ENCODE peak calls at places on chromosomes 16 and 17, in four cellular contexts. Q is K562, F is HCT116, H is HepG2. R is an unnamed sample.

GRCh38 chr17:32671891-32672290 is 185.1 kb downstream of the CDK5R1 start:
- DNase-seq in Q (no peak), F (no peak), H (no peak), R (no peak)

GRCh38 chr17:30160419-30161172 is 44.0 kb downstream of the NSRP1 start:
- DNase-seq in Q (no peak), F (no peak), H (no peak), R (no peak)

GRCh38 chr16:3063617-3064389 is 1.6 kb upstream of the IL32 start:
- DNase-seq in Q (no peak), F (no peak), H (no peak), R (no peak)

GRCh38 chr17:11031787-11032186 is 193.9 kb upstream of the PIRT start:
- DNase-seq in Q (peak; percentile 2), F (no peak), H (no peak), R (peak; percentile 17)

GRCh38 chr17:38752930-38753506 is 477 bp downstream of the PSMB3 start:
- DNase-seq in Q (no peak), F (no peak), H (no peak), R (no peak)

GRCh38 chr16:71460246-71460645 is 1.8 kb downstream of the ZNF23 start:
- DNase-seq in Q (no peak), F (no peak), H (no peak), R (no peak)

GRCh38 chr16:25093208-25094061 is 18.1 kb upstream of the LCMT1 start:
- DNase-seq in Q (no peak), F (no peak), H (no peak), R (no peak)

GRCh38 chr17:38656959-38657823 is 17.6 kb downstream of the EPOP start:
- DNase-seq in Q (no peak), F (no peak), H (peak; percentile 99), R (no peak)

GRCh38 chr17:743139-743538 is 8.9 kb downstream of the GEMIN4 start:
- DNase-seq in Q (no peak), F (no peak), H (no peak), R (no peak)

GRCh38 chr17:744937-745336 is 7.1 kb downstream of the GEMIN4 start:
- DNase-seq in Q (no peak), F (no peak), H (no peak), R (no peak)

GRCh38 chr17:737561-738113 is 5.2 kb downstream of the TLCD3A start:
- DNase-seq in Q (no peak), F (no peak), H (no peak), R (no peak)

GRCh38 chr17:742147-742793 is 9.8 kb downstream of the GEMIN4 start:
- DNase-seq in Q (no peak), F (no peak), H (no peak), R (no peak)

DNA sequence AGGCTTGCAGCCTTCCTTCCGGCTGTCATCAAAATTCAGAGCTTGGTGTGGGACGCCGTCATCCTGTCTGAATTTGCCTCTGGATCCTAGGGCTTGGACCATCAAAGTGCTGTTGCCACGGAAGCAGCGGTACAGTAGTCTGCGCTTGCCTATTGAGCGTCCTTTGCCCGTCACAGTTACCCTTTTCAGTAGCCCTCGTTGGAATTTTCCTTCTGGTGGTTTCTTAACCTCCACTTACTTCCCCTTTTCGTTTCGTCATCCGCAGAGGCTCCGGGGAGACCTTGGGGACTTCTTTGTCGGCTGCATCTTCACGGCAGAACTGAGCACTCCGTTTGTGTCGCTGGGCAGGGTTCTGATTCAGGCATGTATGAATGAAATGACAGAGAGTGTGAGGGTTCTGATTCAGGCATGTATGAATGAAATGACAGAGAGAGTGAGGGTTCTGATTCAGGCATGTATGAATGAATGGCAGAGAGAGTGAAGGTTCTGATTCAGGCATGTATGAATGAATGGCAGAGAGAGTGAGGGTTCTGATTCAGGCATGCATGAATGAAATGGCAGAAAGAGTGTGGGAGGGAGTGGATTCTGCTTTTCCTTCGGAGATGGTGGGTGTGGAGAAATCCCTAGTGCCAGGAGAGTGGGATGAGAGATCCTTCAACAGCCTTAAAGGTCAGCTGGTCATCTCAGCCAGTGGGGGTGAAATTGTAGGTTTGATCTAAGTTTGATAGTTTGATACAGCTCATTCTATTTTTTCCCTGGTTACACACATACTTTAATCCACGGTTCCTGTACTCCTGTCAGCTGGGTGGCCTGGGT is 8.1 kb downstream of the TLCD3A start:
- DNase-seq in Q (no peak), F (no peak), H (no peak), R (no peak)
- TF ChIP-seq FOSL1 in Q (no peak), F (no peak), H (no peak), R (no peak)

GRCh38 chr17:44351961-44352921 is 7.1 kb downstream of the GRN start:
- DNase-seq in Q (no peak), F (no peak), H (no peak), R (no peak)
- H3K4me1 ChIP-seq in Q (no peaks in the 10 kb centered on the region), F (no peaks in the 10 kb centered on the region), H (peaks cover 8% of the 10 kb centered on the region), R (peaks cover 8% of the 10 kb centered on the region)

GRCh38 chr16:82672676-82673075 is 45.9 kb downstream of the CDH13 start:
- DNase-seq in Q (no peak), F (no peak), H (no peak), R (no peak)
- TF ChIP-seq FOSL1 in Q (no peak), F (no peak), H (no peak), R (no peak)

GRCh38 chr17:34391241-34391640 is 28.2 kb upstream of the CCL1 start:
- DNase-seq in Q (no peak), F (no peak), H (no peak), R (no peak)

GRCh38 chr17:34387566-34387965 is 24.5 kb upstream of the CCL1 start:
- DNase-seq in Q (no peak), F (no peak), H (no peak), R (no peak)

GRCh38 chr17:34386925-34387550 is 24.0 kb upstream of the CCL1 start:
- DNase-seq in Q (peak; percentile 37), F (no peak), H (no peak), R (no peak)

GRCh38 chr17:34390649-34391048 is 27.6 kb upstream of the CCL1 start:
- DNase-seq in Q (no peak), F (no peak), H (no peak), R (no peak)

DNA sequence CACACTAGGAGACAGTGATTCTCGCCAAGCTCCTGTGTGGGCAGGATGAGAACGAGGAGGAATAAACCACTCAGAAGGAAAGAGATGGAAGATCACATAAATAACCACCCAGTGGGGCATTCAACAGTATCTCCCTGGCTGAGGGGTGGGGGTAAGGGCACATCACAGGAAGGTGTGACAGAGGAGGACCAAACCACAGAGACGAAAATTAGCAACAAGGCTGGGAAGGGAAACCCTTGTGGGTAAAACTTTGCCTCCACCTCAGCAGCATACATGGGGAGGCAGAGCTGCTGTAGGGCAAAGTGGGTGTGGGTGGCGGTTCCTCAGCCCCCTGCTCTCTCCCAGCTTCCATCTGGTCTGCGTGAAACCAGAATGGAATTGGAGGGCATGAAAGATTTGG is 26.3 kb upstream of the CCL1 start:
- DNase-seq in Q (no peak), F (no peak), H (no peak), R (no peak)
- H3K4me1 ChIP-seq in Q (peaks cover 24% of the 10 kb centered on the region), F (no peaks in the 10 kb centered on the region), H (no peaks in the 10 kb centered on the region), R (no peaks in the 10 kb centered on the region)

GRCh38 chr16:22763655-22764054 is 50.3 kb upstream of the HS3ST2 start:
- DNase-seq in Q (no peak), F (no peak), H (no peak), R (no peak)
- TF ChIP-seq FOSL1 in Q (no peak), F (no peak), H (no peak), R (no peak)

DNA sequence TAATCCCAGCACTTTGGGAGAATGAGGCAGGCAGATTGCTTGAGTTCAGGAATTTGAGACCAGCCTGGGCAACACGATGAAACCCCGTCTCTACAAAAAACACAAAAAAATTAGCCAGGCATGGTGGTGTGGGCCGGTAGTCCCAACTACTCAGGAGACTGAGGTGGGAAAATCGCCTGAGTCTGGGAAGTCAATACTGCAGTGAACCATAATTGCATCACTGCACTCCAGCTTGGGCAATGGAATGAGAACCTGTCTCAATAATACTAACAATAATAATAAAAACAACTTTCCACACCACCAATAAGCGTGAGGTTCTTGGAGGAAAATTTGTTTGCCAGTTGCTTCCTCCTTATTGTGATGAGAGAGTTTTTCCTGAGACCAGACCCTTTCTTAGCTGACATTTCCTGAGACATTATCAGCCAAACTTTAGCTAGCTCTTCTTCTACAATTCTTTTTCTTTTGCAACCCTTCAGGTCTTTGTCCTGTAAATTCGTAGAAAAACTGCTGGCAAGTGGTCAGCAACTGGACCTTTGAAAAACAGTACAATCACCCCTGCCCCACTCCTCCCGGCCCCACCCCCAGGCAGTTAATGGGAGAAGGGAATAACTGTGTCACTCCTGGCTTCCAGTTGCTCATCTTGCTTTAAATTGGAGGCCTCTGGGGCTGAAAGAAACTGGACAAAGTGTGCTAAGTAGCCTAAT is 3.5 kb upstream of the EZH1 start:
- DNase-seq in Q (no peak), F (no peak), H (no peak), R (no peak)
- H3K4me1 ChIP-seq in Q (peaks cover 28% of the 10 kb centered on the region), F (peaks cover 7% of the 10 kb centered on the region), H (peaks cover 57% of the 10 kb centered on the region), R (peaks cover 7% of the 10 kb centered on the region)

GRCh38 chr17:62014526-62014925 is 50.6 kb downstream of the MED13 start:
- DNase-seq in Q (no peak), F (no peak), H (no peak), R (no peak)
- TF ChIP-seq FOSL1 in Q (no peak), F (no peak), H (no peak), R (no peak)

DNA sequence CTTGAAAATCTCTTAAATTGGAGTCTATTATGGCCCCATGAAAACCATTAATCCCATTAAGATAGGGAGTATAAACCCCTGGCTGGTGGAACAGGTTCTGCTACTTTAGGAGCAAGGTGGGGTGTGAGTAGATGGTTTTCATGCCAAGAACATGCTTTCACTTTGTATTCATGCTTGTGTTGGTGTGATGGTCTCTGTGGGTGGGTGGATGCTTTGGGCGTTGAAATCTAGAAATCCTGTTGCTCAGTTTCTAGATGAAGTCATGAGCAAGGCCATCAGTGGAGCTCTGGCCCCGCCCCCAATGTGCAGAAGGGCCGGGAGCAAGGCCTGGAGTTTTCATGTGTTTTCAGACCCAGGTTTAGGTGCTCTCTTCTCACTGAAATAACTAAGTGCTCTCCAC is 20.1 kb downstream of the PLD6 start:
- DNase-seq in Q (no peak), F (no peak), H (no peak), R (no peak)
- H3K4me1 ChIP-seq in Q (no peaks in the 10 kb centered on the region), F (peaks cover 6% of the 10 kb centered on the region), H (peaks cover 28% of the 10 kb centered on the region), R (no peaks in the 10 kb centered on the region)

R was measured in H1.